ENCODE peak calls at places on chromosome 6, in seven cellular contexts. K is heart right ventricle, G is H54, V is EL, P is NCI-H1092, F is mucosa of descending colon, I is prostate gland. Q is an unnamed sample.

GRCh38 chr6:1670711-1671462 is 61.2 kb downstream of the FOXC1 start:
- DNase-seq in F (no peak), P (no peak), G (no peak), K (no peak), V (peak), I (no peak), Q (no peak)

GRCh38 chr6:89439014-89439413 is 6.1 kb downstream of the ANKRD6 start:
- DNase-seq in F (no peak), K (no peak), I (no peak), V (no peak), G (no peak), P (no peak), Q (no peak)

GRCh38 chr6:11537229-11538048 is at the start of gene TMEM170B:
- DNase-seq in K (peak), F (peak), G (peak), V (peak), P (peak), I (peak), Q (peak)

GRCh38 chr6:169848946-169849345 is 97.5 kb downstream of the ERMARD start:
- DNase-seq in V (no peak), G (no peak), K (no peak), P (no peak), I (no peak), F (no peak), Q (no peak)

GRCh38 chr6:45881705-45882435 is 133.8 kb downstream of the CLIC5 start:
- DNase-seq in G (no peak), I (no peak), V (no peak), F (no peak), K (no peak), P (no peak), Q (no peak)

GRCh38 chr6:160031442-160031841 is 62.6 kb downstream of the IGF2R start:
- DNase-seq in P (no peak), V (peak), K (no peak), F (no peak), I (no peak), G (no peak), Q (no peak)

GRCh38 chr6:35742842-35743241 is 6.0 kb downstream of the ARMC12 start:
- DNase-seq in K (no peak), G (no peak), I (no peak), F (no peak), P (no peak), V (no peak), Q (no peak)

GRCh38 chr6:87661016-87661415 is 41.0 kb downstream of the AKIRIN2 start:
- DNase-seq in K (no peak), P (no peak), F (no peak), I (no peak), V (peak), G (no peak), Q (peak)

GRCh38 chr6:13012271-13012670 is 295.7 kb downstream of the PHACTR1 start:
- DNase-seq in F (no peak), P (no peak), V (no peak), I (no peak), K (no peak), G (no peak), Q (no peak)

GRCh38 chr6:153814136-153814535 is 224.9 kb upstream of the OPRM1 start:
- DNase-seq in K (no peak), I (no peak), V (peak), F (peak), P (no peak), G (no peak), Q (no peak)

GRCh38 chr6:45610832-45611231 is 233.1 kb upstream of the SUPT3H start:
- DNase-seq in P (no peak), I (no peak), F (no peak), K (no peak), G (no peak), V (no peak), Q (no peak)

GRCh38 chr6:45741437-45742166 is 274.1 kb downstream of the CLIC5 start:
- DNase-seq in I (no peak), K (no peak), P (no peak), G (no peak), F (peak), V (no peak), Q (peak)

GRCh38 chr6:39322306-39322850 is at the start of gene KCNK16:
- DNase-seq in F (no peak), G (no peak), P (peak), I (no peak), V (no peak), K (no peak), Q (no peak)

GRCh38 chr6:34115396-34116314 is 30.2 kb downstream of the GRM4 start:
- DNase-seq in K (peak), G (no peak), P (no peak), I (no peak), V (no peak), F (peak), Q (peak)

GRCh38 chr6:152981219-152981618 is 1.6 kb downstream of the FBXO5 start:
- DNase-seq in F (no peak), K (no peak), V (no peak), I (no peak), P (no peak), G (no peak), Q (no peak)

GRCh38 chr6:48825501-48826317 is 637.3 kb downstream of the MMUT start:
- DNase-seq in P (no peak), G (no peak), V (peak), K (no peak), I (no peak), F (no peak), Q (no peak)

GRCh38 chr6:14703586-14703985 is 542.3 kb upstream of the JARID2 start:
- DNase-seq in F (no peak), I (no peak), K (no peak), G (no peak), V (no peak), P (no peak), Q (no peak)

GRCh38 chr6:12261502-12261901 is 28.7 kb upstream of the EDN1 start:
- DNase-seq in F (peak), P (no peak), K (no peak), I (no peak), V (no peak), G (no peak), Q (no peak)

GRCh38 chr6:130307752-130308361 is 58.0 kb upstream of the TMEM200A start:
- DNase-seq in P (no peak), G (peak), F (no peak), I (no peak), V (peak), K (no peak), Q (peak)

GRCh38 chr6:157980288-157981131 is 1.2 kb upstream of the SYNJ2 start:
- DNase-seq in P (no peak), V (no peak), K (no peak), G (no peak), I (no peak), F (no peak), Q (no peak)

GRCh38 chr6:77173472-77174074 is 289.7 kb downstream of the HTR1B start:
- DNase-seq in P (no peak), G (no peak), V (peak), F (no peak), K (no peak), I (no peak), Q (no peak)